ENCODE peak calls at places on chromosomes 5 and 9, in five cellular contexts. O is Calu3; R is tibial artery; X is KBM-7; U is stimulated activated CD4-positive, alpha-beta T cell treated with anti-CD3 and anti-CD28 coated beads, TNF-alpha, amount 100 ng/mL, for 48 hours. Q is an unnamed sample.

GRCh38 chr9:37667706-37668672 is 17.2 kb downstream of the FRMPD1 start:
- DNase-seq in O (no peak), U (no peak), R (no peak), X (no peak), Q (no peak)

GRCh38 chr9:69044226-69045219 is 9.0 kb downstream of the FXN start:
- DNase-seq in R (no peak), U (no peak), X (peak), O (peak), Q (peak)

GRCh38 chr9:136020206-136020605 is 59.0 kb upstream of the UBAC1 start:
- DNase-seq in U (no peak), X (no peak), R (no peak), O (no peak), Q (peak)

GRCh38 chr5:132812949-132813598 is at the start of gene SOWAHA:
- DNase-seq in U (no peak), X (peak), R (no peak), O (peak), Q (no peak)

GRCh38 chr9:136023401-136024225 is 62.4 kb upstream of the UBAC1 start:
- DNase-seq in X (no peak), U (no peak), O (no peak), R (peak), Q (peak)

GRCh38 chr9:126413470-126414051 is 86.9 kb downstream of the MVB12B start:
- DNase-seq in X (no peak), O (no peak), R (no peak), U (no peak), Q (no peak)

GRCh38 chr5:81786509-81786908 is 35.6 kb upstream of the SSBP2 start:
- DNase-seq in O (no peak), X (no peak), R (no peak), U (no peak), Q (peak)

GRCh38 chr5:32916648-32917047 is 205.5 kb downstream of the NPR3 start:
- DNase-seq in X (peak), O (peak), R (no peak), U (no peak), Q (no peak)